ENCODE peak calls at places on chromosomes 1 and 21, in four cellular contexts. I, L, E and A are unnamed samples.

GRCh38 chr1:51973587-51974474 is 16.7 kb downstream of the RAB3B start:
- DNase-seq in I (peak), L (no peak), E (no peak), A (no peak)

GRCh38 chr1:247456024-247456423 is 1.9 kb downstream of the OR2B11 start:
- DNase-seq in I (no peak), L (no peak), E (no peak), A (no peak)

GRCh38 chr1:235326719-235327558 is 1.0 kb downstream of the ARID4B start:
- DNase-seq in I (no peak), L (peak), E (peak), A (peak)

GRCh38 chr1:24373044-24373443 is 40.5 kb downstream of the STPG1 start:
- DNase-seq in I (no peak), L (no peak), E (no peak), A (no peak)

GRCh38 chr1:87334351-87335174 is 5.9 kb downstream of the LMO4 start:
- DNase-seq in I (peak), L (peak), E (no peak), A (peak)

GRCh38 chr1:233019083-233019482 is 68.7 kb downstream of the NTPCR start:
- DNase-seq in I (no peak), L (no peak), E (no peak), A (no peak)

GRCh38 chr1:154974086-154974807 is at the start of gene CKS1B:
- DNase-seq in I (peak), L (peak), E (peak), A (peak)

GRCh38 chr1:6103111-6103853 is 57.6 kb downstream of the KCNAB2 start:
- DNase-seq in I (no peak), L (no peak), E (no peak), A (no peak)

GRCh38 chr1:182595641-182596240 is 6.7 kb upstream of the RNASEL start:
- DNase-seq in I (peak), L (peak), E (peak), A (peak)

GRCh38 chr1:23664837-23665795 is 26.5 kb upstream of the RPL11 start:
- DNase-seq in I (no peak), L (peak), E (no peak), A (no peak)

GRCh38 chr1:145751491-145752021 is 32.3 kb downstream of the CD160 start:
- DNase-seq in I (peak), L (peak), E (no peak), A (no peak)

GRCh38 chr1:226733309-226733708 is 5.8 kb downstream of the ITPKB start:
- DNase-seq in I (no peak), L (no peak), E (no peak), A (no peak)

GRCh38 chr1:176517484-176517883 is 54.5 kb downstream of the PAPPA2 start:
- DNase-seq in I (no peak), L (peak), E (no peak), A (no peak)

GRCh38 chr1:221720545-221720944 is 21.3 kb downstream of the DUSP10 start:
- DNase-seq in I (no peak), L (no peak), E (no peak), A (no peak)

GRCh38 chr1:220732621-220733020 is 15.5 kb upstream of the MTARC2 start:
- DNase-seq in I (no peak), L (no peak), E (no peak), A (no peak)

GRCh38 chr1:16178596-16179497 is 23.0 kb upstream of the EPHA2 start:
- DNase-seq in I (no peak), L (peak), E (no peak), A (peak)

GRCh38 chr1:118101445-118101844 is 83.6 kb downstream of the SPAG17 start:
- DNase-seq in I (no peak), L (no peak), E (no peak), A (no peak)

GRCh38 chr1:98870959-98871903 is 133.4 kb downstream of the PLPPR5 start:
- DNase-seq in I (no peak), L (no peak), E (no peak), A (peak)

GRCh38 chr1:218384576-218384975 is 39.4 kb downstream of the TGFB2 start:
- DNase-seq in I (peak), L (no peak), E (no peak), A (no peak)

GRCh38 chr1:231969078-231969477 is 342.5 kb downstream of the DISC1 start:
- DNase-seq in I (no peak), L (no peak), E (no peak), A (no peak)

GRCh38 chr1:10693497-10694273 is 102.8 kb downstream of the CASZ1 start:
- DNase-seq in I (no peak), L (peak), E (peak), A (no peak)

GRCh38 chr1:37434292-37434907 is 40.0 kb upstream of the ZC3H12A start:
- DNase-seq in I (peak), L (peak), E (peak), A (peak)

DNA sequence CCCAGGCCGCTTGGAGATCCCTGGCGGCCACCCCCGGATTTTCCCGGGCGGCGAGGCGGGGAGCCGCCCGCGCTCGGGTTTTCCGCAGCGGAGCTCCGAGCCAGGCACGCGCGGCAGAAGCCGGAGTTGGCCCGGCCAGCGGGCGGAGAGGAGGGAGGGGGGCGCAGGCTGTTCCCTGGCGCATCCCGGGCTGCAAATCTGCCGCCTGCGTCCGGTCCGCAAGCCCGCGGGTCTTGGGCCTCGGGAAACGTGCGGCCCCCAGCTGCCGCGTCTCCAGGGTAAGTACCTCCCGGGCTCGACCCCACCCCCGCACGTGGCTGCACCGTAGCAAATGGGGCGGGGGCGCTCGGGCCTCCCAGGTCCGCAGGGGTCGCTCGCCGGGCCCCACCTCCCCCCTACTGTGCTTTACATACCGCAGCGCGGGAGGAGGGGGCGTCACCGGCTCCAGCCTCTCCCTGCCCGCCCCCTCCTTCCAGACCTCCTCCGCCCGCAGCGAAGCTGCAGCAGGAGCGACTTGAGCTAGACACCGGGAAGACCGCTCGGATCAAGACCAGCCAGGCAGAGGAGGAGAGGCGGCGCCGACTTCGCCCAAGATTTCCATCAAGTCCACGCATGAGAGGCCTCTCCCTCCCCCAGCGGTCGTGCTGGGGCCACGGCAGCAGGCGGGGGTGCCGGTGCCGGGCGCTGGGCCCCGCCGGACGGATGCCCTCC is 1.6 kb downstream of the TMEM200B start:
- DNase-seq in I (no peak), L (no peak), E (no peak), A (no peak)
- H3K4me3 ChIP-seq in I (peak), L (peak), E (no peak), A (peak)

DNA sequence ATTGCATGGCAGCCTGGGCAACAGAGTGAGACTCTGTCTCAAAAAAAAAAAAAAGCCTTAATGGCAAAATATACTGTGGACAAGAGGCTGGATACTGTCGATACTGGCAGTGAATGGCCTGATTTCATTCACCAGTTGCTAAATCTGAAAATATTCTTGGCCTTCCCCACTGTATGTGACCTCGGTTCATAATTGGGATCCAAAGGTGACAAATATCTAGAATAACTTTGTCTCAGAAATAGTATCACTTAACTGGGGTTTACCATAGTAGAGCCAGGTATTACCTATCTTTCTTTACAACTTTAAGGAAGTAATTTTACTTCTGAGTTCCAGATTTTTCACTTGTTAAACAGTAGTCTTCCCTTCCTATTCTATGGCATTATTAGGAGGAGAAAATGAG is 8.4 kb downstream of the MTF2 start:
- DNase-seq in I (no peak), L (no peak), E (no peak), A (no peak)
- H3K4me3 ChIP-seq in I (no peak), L (no peak), E (no peak), A (no peak)

GRCh38 chr1:237105826-237106225 is 63.8 kb downstream of the RYR2 start:
- DNase-seq in I (no peak), L (no peak), E (no peak), A (no peak)
- H3K4me3 ChIP-seq in I (no peak), L (no peak), E (no peak), A (no peak)

DNA sequence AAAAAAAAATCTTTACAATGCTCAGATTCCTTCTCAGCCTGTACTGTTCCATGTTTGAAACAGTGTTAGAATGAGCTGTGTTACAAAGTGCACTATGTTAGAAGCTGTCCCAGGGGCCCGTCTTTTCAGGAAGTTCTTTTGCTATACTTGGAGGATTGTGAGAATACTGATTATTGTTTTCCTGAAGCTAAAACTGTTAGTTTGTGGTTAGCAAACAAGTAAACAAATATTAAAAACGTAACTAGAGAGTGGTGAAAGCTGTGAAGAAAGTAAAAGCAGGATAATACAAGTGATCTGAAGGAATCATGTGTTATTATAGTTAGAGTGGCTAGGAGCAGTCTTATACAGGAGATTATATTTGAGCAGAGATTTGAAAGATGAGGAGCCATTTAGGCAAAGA is 35.6 kb downstream of the CAMSAP2 start:
- DNase-seq in I (no peak), L (no peak), E (no peak), A (no peak)
- H3K4me3 ChIP-seq in I (no peak), L (no peak), E (no peak), A (no peak)

GRCh38 chr21:45417951-45418300 is 13.0 kb downstream of the COL18A1 start:
- DNase-seq in I (no peak), L (no peak), E (no peak), A (no peak)

GRCh38 chr21:45416619-45417018 is 11.7 kb downstream of the COL18A1 start:
- DNase-seq in I (no peak), L (no peak), E (no peak), A (no peak)

GRCh38 chr21:45418301-45419071 is 13.5 kb downstream of the COL18A1 start:
- DNase-seq in I (no peak), L (no peak), E (no peak), A (no peak)

GRCh38 chr21:45415943-45416611 is 11.1 kb downstream of the COL18A1 start:
- DNase-seq in I (no peak), L (no peak), E (no peak), A (no peak)

GRCh38 chr21:45417256-45417950 is 12.4 kb downstream of the COL18A1 start:
- DNase-seq in I (no peak), L (no peak), E (no peak), A (no peak)
- H3K4me3 ChIP-seq in I (no peak), L (no peak), E (no peak), A (no peak)

GRCh38 chr1:27356628-27357280 is 10.0 kb downstream of the MAP3K6 start:
- DNase-seq in I (no peak), L (peak), E (no peak), A (peak)

GRCh38 chr1:27357281-27358037 is 9.3 kb downstream of the MAP3K6 start:
- DNase-seq in I (peak), L (peak), E (peak), A (peak)

GRCh38 chr1:27355683-27356082 is 11.1 kb downstream of the MAP3K6 start:
- DNase-seq in I (no peak), L (no peak), E (no peak), A (no peak)

GRCh38 chr1:27358038-27358927 is 8.5 kb downstream of the MAP3K6 start:
- DNase-seq in I (no peak), L (no peak), E (no peak), A (no peak)

DNA sequence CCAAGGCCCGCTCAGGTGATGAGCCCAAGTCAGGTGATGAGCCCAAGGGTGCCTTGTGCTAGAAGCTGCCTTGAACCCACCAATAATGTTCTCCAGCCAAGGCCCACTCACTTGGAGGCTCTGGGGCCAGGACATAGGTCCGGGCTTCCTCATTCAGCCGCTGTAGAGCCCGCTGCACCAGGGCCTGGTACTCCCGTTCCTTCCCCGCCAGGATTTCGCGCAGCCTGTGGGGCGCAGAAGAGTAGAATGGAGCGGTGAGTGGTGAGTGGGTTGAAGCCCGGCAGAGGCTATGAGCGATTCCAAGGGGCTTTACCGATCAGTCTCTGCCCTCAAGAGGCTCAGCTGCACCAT is 10.5 kb downstream of the MAP3K6 start:
- DNase-seq in I (no peak), L (no peak), E (no peak), A (no peak)
- H3K4me3 ChIP-seq in I (no peak), L (no peak), E (no peak), A (no peak)

DNA sequence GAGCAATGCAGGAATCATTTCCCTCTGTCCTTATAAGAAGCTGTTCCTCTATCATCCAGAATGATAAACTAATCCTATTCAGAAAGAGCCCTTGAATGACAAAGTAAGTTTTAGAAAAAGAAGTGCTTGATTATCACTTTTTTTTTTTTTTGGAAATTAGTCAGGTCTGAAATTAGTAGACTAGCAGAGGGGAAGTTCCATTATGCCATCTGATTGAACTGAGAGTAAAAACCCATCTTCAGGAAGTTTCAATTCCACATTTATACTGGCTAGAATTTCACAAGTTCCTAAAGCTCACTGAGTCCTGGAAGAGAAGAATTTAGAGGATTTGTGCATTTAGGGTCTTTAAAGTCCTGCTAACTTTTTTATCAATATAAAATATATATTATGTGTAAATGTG is 128.8 kb upstream of the COA6 start:
- DNase-seq in I (no peak), L (no peak), E (no peak), A (no peak)
- H3K4me3 ChIP-seq in I (no peak), L (no peak), E (no peak), A (no peak)

DNA sequence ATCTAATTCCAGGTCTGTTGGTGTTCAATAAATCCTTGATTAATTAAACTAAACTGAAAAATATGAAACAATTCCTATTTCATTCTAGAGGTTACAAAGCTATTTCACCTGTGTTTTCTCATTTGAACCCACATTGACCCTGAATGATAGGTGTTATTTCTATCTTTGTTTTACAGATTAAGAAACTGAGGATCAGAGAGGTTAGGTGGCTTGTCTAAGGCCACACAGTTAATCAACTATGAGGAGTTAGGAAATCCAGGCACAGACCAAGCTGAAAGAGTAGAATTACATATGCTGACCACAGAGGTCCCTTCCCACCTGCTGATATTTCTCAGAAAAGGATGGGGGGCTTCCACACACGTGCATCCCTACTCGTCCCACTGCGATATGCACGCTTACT is 487 bp downstream of the PIGR start:
- DNase-seq in I (no peak), L (no peak), E (no peak), A (no peak)
- H3K4me3 ChIP-seq in I (no peak), L (no peak), E (no peak), A (peak)